ENCODE peak calls at places on chromosomes 11 and 22, in four cellular contexts. C is foreskin fibroblast, G is M059J, Z is RWPE2. Q is an unnamed sample.

GRCh38 chr11:103995896-103996295 is 40.5 kb upstream of the DDI1 start:
- DNase-seq in C (no peak), Z (no peak), G (peak; percentile 16), Q (no peak)

GRCh38 chr11:118530683-118531596 is at the start of gene TMEM25:
- DNase-seq in Z (peak; percentile 76), G (peak; percentile 41), C (peak; percentile 33), Q (peak; percentile 44)

GRCh38 chr11:121249039-121249663 is 43.4 kb upstream of the SC5D start:
- DNase-seq in C (peak; percentile 29), Z (no peak), G (peak; percentile 84), Q (peak; percentile 50)

GRCh38 chr11:57574061-57574460 is 6.6 kb upstream of the UBE2L6 start:
- DNase-seq in G (no peak), C (no peak), Z (no peak), Q (no peak)

GRCh38 chr11:104771782-104772181 is 126.5 kb downstream of the CASP12 start:
- DNase-seq in Z (no peak), C (no peak), G (no peak), Q (no peak)

GRCh38 chr11:82867495-82868082 is 32.6 kb downstream of the PRCP start:
- DNase-seq in G (peak; percentile 64), Z (peak; percentile 59), C (peak; percentile 60), Q (peak; percentile 59)

GRCh38 chr22:20457506-20458240 is 20.0 kb upstream of the SCARF2 start:
- DNase-seq in G (no peak), C (no peak), Z (no peak), Q (no peak)

GRCh38 chr22:31814942-31815341 is 61.1 kb downstream of the DEPDC5 start:
- DNase-seq in C (no peak), Z (no peak), G (no peak), Q (no peak)

GRCh38 chr11:109964487-109964886 is 128.7 kb upstream of the ZC3H12C start:
- DNase-seq in C (no peak), Z (no peak), G (no peak), Q (no peak)

GRCh38 chr11:2743427-2744110 is 43.8 kb upstream of the KCNQ1OT1 start:
- DNase-seq in G (no peak), C (no peak), Z (peak; percentile 34), Q (no peak)

GRCh38 chr11:12677131-12677530 is 2.9 kb downstream of the TEAD1 start:
- DNase-seq in C (peak; percentile 53), Z (no peak), G (peak; percentile 51), Q (peak; percentile 72)

GRCh38 chr22:22878211-22878570 is 9.4 kb upstream of the IGLL5 start:
- DNase-seq in G (no peak), C (no peak), Z (no peak), Q (no peak)

GRCh38 chr11:34585870-34586654 is 34.8 kb upstream of the EHF start:
- DNase-seq in G (peak; percentile 82), Z (no peak), C (peak; percentile 49), Q (peak; percentile 82)

GRCh38 chr11:9025101-9025850 is 21.5 kb upstream of the NRIP3 start:
- DNase-seq in C (no peak), G (no peak), Z (no peak), Q (no peak)

Q was measured in HT1080.